ENCODE peak calls at places on chromosomes 7 and 10, in four cellular contexts. X is ovary, Z is sigmoid colon, K is tibial nerve. S is an unnamed sample.

GRCh38 chr10:5569568-5569967 is 44.8 kb downstream of the CALML3 start:
- DNase-seq in X (no peak), Z (no peak), K (no peak), S (no peak)

GRCh38 chr10:132585732-132586722 is 48.4 kb downstream of the INPP5A start:
- DNase-seq in X (no peak), Z (peak), K (no peak), S (no peak)

GRCh38 chr7:91314591-91315323 is 50.5 kb downstream of the FZD1 start:
- DNase-seq in X (no peak), Z (no peak), K (no peak), S (no peak)

GRCh38 chr7:92880212-92881090 is 44.1 kb upstream of the CDK6 start:
- DNase-seq in X (no peak), Z (no peak), K (no peak), S (no peak)

GRCh38 chr10:118506835-118507234 is 88.6 kb downstream of the PRLHR start:
- DNase-seq in X (no peak), Z (no peak), K (no peak), S (no peak)

GRCh38 chr7:14207154-14207553 is 217.7 kb upstream of the ETV1 start:
- DNase-seq in X (no peak), Z (no peak), K (no peak), S (no peak)

GRCh38 chr7:70833726-70834125 is 298.2 kb upstream of the GALNT17 start:
- DNase-seq in X (no peak), Z (no peak), K (no peak), S (no peak)

GRCh38 chr7:114924066-114924712 is 2.3 kb downstream of the MDFIC start:
- DNase-seq in X (no peak), Z (no peak), K (no peak), S (no peak)

GRCh38 chr7:134741901-134742635 is 37.4 kb upstream of the CALD1 start:
- DNase-seq in X (peak), Z (no peak), K (no peak), S (no peak)

GRCh38 chr10:32150532-32151101 is 94.4 kb upstream of the KIF5B start:
- DNase-seq in X (no peak), Z (no peak), K (no peak), S (no peak)

GRCh38 chr10:42950606-42951485 is 126.0 kb upstream of the RET start:
- DNase-seq in X (no peak), Z (peak), K (no peak), S (no peak)

GRCh38 chr10:44857363-44858016 is 53.6 kb upstream of the TMEM72 start:
- DNase-seq in X (peak), Z (peak), K (peak), S (peak)

DNA sequence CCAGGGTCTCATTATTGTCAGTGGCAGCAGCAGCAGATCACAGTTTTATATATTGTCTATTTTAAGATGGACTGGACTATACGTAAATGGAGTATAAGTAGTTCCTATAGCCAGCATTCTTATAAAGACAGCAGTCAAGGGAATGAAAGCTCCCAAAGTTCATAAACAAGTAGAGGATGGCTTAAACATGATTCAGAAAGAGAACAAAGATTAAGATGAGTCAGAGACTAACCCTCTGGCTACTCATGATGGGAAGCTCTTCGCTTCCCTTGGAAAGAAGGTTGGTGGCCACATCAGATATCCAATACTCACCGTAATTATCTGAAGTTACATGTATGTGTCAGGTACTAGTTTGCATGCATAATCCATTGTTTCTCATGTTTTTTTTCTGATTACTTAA is 277.0 kb downstream of the INHBA start:
- DNase-seq in X (no peak), Z (no peak), K (no peak), S (no peak)
- TF ChIP-seq EP300 in X (no peak), Z (no peak), K (no peak), S (no peak)

GRCh38 chr7:108094375-108094774 is 35.8 kb downstream of the LAMB4 start:
- DNase-seq in X (no peak), Z (no peak), K (no peak), S (no peak)
- H3K4me3 ChIP-seq in X (no peak), Z (no peak), K (no peak), S (no peak)

GRCh38 chr10:98144985-98145384 is 10.5 kb downstream of the R3HCC1L start:
- DNase-seq in X (no peak), Z (no peak), K (no peak), S (no peak)

GRCh38 chr10:98154076-98154475 is 19.6 kb downstream of the R3HCC1L start:
- DNase-seq in X (no peak), Z (no peak), K (no peak), S (no peak)

GRCh38 chr10:98150544-98150943 is 16.1 kb downstream of the R3HCC1L start:
- DNase-seq in X (no peak), Z (no peak), K (no peak), S (no peak)

GRCh38 chr10:98149858-98150257 is 15.4 kb downstream of the R3HCC1L start:
- DNase-seq in X (no peak), Z (no peak), K (no peak), S (no peak)
- TF ChIP-seq EP300 in X (no peak), Z (no peak), K (no peak), S (no peak)

GRCh38 chr7:149764481-149765398 is 8.6 kb downstream of the ZNF467 start:
- DNase-seq in X (no peak), Z (no peak), K (no peak), S (no peak)
- H3K4me3 ChIP-seq in X (no peak), Z (no peak), K (no peak), S (no peak)

GRCh38 chr7:18583305-18583704 is 87.8 kb downstream of the HDAC9 start:
- DNase-seq in X (no peak), Z (no peak), K (no peak), S (no peak)

GRCh38 chr7:18577096-18577771 is 81.7 kb downstream of the HDAC9 start:
- DNase-seq in X (no peak), Z (no peak), K (no peak), S (peak)

GRCh38 chr7:18575989-18576572 is 80.5 kb downstream of the HDAC9 start:
- DNase-seq in X (no peak), Z (no peak), K (no peak), S (no peak)

GRCh38 chr7:18580945-18581344 is 85.4 kb downstream of the HDAC9 start:
- DNase-seq in X (no peak), Z (no peak), K (no peak), S (no peak)
- TF ChIP-seq EP300 in X (no peak), Z (no peak), K (no peak), S (no peak)

S was measured in transverse colon.